ENCODE peak calls at places on chromosomes 16 and 17, in eight cellular contexts. L is lower leg skin; Z is CD4-positive, alpha-beta T cell; F is A549; Q is esophagus muscularis mucosa; V is GM10248; O is neural progenitor cell; G is endodermal cell. D is an unnamed sample.
A peak's percentile ranks its signal among the peaks of the same experiment; 100 is the strongest.

GRCh38 chr16:84648595-84649510 is 542 bp downstream of the KLHL36 start:
- DNase-seq in L (peak; percentile 30), Z (peak; percentile 24), F (peak; percentile 47), Q (no peak), V (peak; percentile 84), O (peak; percentile 69), G (peak; percentile 78), D (peak; percentile 68)

GRCh38 chr17:3913531-3914318 is 2.5 kb downstream of the P2RX1 start:
- DNase-seq in L (peak; percentile 66), Z (peak; percentile 68), F (peak; percentile 91), Q (no peak), V (peak; percentile 89), O (peak; percentile 84), G (peak; percentile 98), D (peak; percentile 90)

GRCh38 chr16:12010388-12011251 is 34.1 kb downstream of the SNX29 start:
- DNase-seq in L (peak; percentile 58), Z (no peak), F (no peak), Q (no peak), V (no peak), O (no peak), G (no peak), D (no peak)

GRCh38 chr17:28324776-28325175 is 5.8 kb downstream of the TMEM97 start:
- DNase-seq in L (no peak), Z (no peak), F (no peak), Q (no peak), V (no peak), O (no peak), G (no peak), D (no peak)

GRCh38 chr17:16488572-16488997 is 3.4 kb downstream of the LRRC75A start:
- DNase-seq in L (no peak), Z (no peak), F (no peak), Q (no peak), V (no peak), O (no peak), G (peak; percentile 60), D (no peak)

GRCh38 chr17:80584171-80584905 is 39.7 kb downstream of the RPTOR start:
- DNase-seq in L (no peak), Z (no peak), F (no peak), Q (no peak), V (no peak), O (no peak), G (no peak), D (no peak)

GRCh38 chr16:74862743-74863244 is 88.2 kb upstream of the FA2H start:
- DNase-seq in L (no peak), Z (no peak), F (peak; percentile 69), Q (no peak), V (peak; percentile 79), O (peak; percentile 64), G (no peak), D (peak; percentile 42)

GRCh38 chr17:66412857-66413563 is 110.6 kb downstream of the PRKCA start:
- DNase-seq in L (no peak), Z (no peak), F (no peak), Q (no peak), V (no peak), O (no peak), G (no peak), D (no peak)

GRCh38 chr16:68739964-68740627 is 3.0 kb downstream of the CDH1 start:
- DNase-seq in L (no peak), Z (no peak), F (peak; percentile 57), Q (no peak), V (no peak), O (no peak), G (no peak), D (no peak)

GRCh38 chr17:64455993-64456885 is 7.3 kb downstream of the MILR1 start:
- DNase-seq in L (no peak), Z (no peak), F (no peak), Q (no peak), V (peak; percentile 41), O (no peak), G (no peak), D (no peak)

GRCh38 chr17:30476726-30477082 is 504 bp upstream of the GOSR1 start:
- DNase-seq in L (no peak), Z (no peak), F (no peak), Q (no peak), V (no peak), O (peak; percentile 31), G (no peak), D (peak; percentile 13)

GRCh38 chr17:29640981-29641642 is 18.4 kb upstream of the CORO6 start:
- DNase-seq in L (no peak), Z (no peak), F (no peak), Q (no peak), V (no peak), O (no peak), G (no peak), D (no peak)

GRCh38 chr16:11395008-11395948 is 50.0 kb downstream of the RMI2 start:
- DNase-seq in L (no peak), Z (no peak), F (no peak), Q (no peak), V (no peak), O (no peak), G (peak; percentile 48), D (no peak)

GRCh38 chr17:80631142-80632045 is 86.8 kb downstream of the RPTOR start:
- DNase-seq in L (no peak), Z (no peak), F (no peak), Q (no peak), V (no peak), O (no peak), G (peak; percentile 44), D (no peak)

GRCh38 chr17:82120148-82120547 is 22.1 kb upstream of the FASN start:
- DNase-seq in L (no peak), Z (peak; percentile 69), F (no peak), Q (no peak), V (no peak), O (no peak), G (no peak), D (no peak)

GRCh38 chr16:66264311-66265105 is 102.0 kb upstream of the CDH5 start:
- DNase-seq in L (no peak), Z (no peak), F (no peak), Q (no peak), V (no peak), O (no peak), G (peak; percentile 37), D (no peak)

GRCh38 chr17:8473451-8474192 is 37.9 kb downstream of the NDEL1 start:
- DNase-seq in L (no peak), Z (no peak), F (no peak), Q (peak; percentile 75), V (no peak), O (no peak), G (no peak), D (peak; percentile 17)

GRCh38 chr16:14070877-14071575 is at the start of gene MRTFB:
- DNase-seq in L (peak; percentile 34), Z (peak; percentile 69), F (peak; percentile 76), Q (no peak), V (peak; percentile 91), O (peak; percentile 95), G (peak; percentile 98), D (peak; percentile 94)

GRCh38 chr17:43465049-43465448 is 18.7 kb upstream of the DHX8 start:
- DNase-seq in L (no peak), Z (no peak), F (no peak), Q (no peak), V (no peak), O (no peak), G (peak; percentile 84), D (no peak)

DNA sequence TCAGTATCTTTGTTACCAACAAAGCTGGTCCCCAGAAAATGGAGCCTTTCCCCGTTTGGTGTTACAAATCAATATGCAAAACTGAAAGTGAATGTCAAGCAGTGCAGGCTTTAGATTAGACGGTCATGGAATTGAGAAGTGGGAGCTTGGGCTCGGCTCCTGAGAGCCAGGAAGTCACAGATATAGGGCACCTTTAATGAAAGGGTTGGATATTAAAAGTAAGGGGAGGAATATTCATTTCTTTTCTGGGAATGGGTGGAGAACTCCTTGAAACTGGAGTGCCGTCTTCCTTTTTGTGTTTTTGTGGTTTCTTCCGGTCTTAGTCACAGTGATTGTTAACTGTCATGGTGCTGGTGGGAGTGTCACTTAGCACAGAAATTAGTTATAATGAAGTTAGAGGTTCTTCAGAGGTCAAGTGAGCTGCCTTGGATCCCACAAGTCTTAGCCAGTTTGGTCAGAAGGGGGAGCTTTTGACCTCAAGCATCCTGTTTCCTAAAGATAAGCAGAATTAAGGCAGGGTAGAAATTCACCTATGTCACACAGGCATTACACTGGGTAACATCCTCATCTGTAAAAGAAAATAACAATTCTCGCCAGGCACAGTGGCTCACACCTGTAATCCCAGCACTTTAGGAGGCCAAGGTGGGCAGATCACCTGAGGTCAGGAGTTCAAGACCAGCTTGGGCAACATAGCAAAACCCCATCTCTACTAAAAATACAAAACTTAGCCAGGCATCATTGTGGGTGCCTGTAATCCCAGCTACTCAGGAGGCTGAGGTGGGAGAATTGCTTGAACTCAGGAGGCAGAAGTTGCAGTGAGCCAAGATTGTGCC is 9.6 kb upstream of the EIF1 start:
- DNase-seq in L (no peak), Z (peak; percentile 58), F (no peak), Q (no peak), V (no peak), O (no peak), G (peak; percentile 74), D (no peak)
- TF ChIP-seq CTCF in L (no peak), Z (peak; percentile 28), F (peak; percentile 42), Q (no peak), V (peak; percentile 61), O (peak; percentile 12), G (peak; percentile 64), D (no peak)

DNA sequence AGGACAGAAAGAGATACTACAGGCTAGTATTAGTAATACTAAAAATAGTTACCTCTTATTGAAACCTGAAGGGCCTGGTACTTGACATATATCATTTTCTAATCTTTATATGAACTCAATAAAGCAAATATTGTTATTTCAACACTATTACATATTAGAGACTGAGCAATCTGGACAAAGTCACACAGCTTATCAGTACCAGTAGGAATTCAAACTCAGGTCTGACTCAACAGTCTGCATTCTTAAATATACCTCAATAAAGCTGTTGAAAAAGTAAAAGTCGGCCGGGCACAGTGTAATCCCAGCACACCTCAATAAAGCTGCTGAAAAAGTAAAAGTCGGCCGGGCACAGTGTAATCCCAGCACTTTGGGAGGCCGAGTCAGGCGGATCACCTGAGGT is 67.4 kb downstream of the KANSL1 start:
- DNase-seq in L (no peak), Z (no peak), F (no peak), Q (no peak), V (no peak), O (no peak), G (no peak), D (no peak)
- TF ChIP-seq CTCF in L (no peak), Z (no peak), F (no peak), Q (no peak), V (no peak), O (no peak), G (no peak), D (no peak)

GRCh38 chr17:78032166-78032565 is 73.7 kb downstream of the TNRC6C start:
- DNase-seq in L (no peak), Z (no peak), F (no peak), Q (peak; percentile 31), V (no peak), O (no peak), G (no peak), D (no peak)
- TF ChIP-seq CTCF in L (no peak), Z (no peak), F (no peak), Q (no peak), V (no peak), O (no peak), G (no peak), D (no peak)

DNA sequence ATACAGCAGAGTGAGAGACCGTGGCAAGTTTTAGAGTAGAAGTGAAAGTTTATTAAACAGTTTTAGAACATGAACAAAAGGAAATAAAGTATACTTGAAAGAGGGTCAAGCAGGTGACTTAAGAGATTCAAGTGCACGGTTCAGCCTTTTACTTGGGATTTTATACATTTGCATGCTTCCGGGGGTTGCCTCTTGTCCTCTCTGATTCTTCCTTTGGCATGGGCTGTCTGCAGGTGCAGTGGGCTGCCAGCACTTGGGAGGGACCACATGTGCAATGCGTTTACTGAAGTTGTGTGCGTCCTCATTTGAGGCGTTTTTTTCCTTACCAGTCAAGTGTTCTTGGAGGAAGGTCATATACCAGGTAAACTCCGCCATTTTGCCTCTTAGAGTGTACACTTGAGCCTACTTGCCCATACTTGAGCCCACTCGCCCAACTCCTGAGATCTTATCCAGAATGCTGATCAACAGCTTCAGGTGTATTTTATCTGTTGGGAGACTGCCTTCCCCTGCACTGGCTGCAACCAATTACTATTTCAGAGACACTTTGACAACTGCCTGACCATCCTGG is 195.2 kb downstream of the IRX5 start:
- DNase-seq in L (no peak), Z (no peak), F (no peak), Q (no peak), V (no peak), O (no peak), G (no peak), D (no peak)
- TF ChIP-seq CTCF in L (no peak), Z (no peak), F (no peak), Q (no peak), V (no peak), O (no peak), G (no peak), D (no peak)

D was measured in nephron progenitor cell.